ENCODE peak calls at places on chromosomes 1 and 21, in ten cellular contexts. B, X, S, P, O, A, E, T, M and H are unnamed samples.

GRCh38 chr1:236123563-236123962 is 18.8 kb upstream of the GPR137B start:
- DNase-seq in B (no peak), X (no peak), S (no peak), P (no peak), O (no peak), A (no peak), E (no peak), T (no peak), M (no peak), H (no peak)

GRCh38 chr1:192577145-192578140 is 1.9 kb downstream of the RGS1 start:
- DNase-seq in B (no peak), X (no peak), S (no peak), P (no peak), O (no peak), A (no peak), E (no peak), T (no peak), M (no peak), H (no peak)

GRCh38 chr1:229209386-229209785 is 61.5 kb upstream of the RAB4A start:
- DNase-seq in B (no peak), X (no peak), S (no peak), P (no peak), O (no peak), A (no peak), E (no peak), T (peak; percentile 52), M (peak; percentile 62), H (no peak)

GRCh38 chr1:214540324-214540723 is 11.1 kb downstream of the PTPN14 start:
- DNase-seq in B (no peak), X (no peak), S (no peak), P (no peak), O (no peak), A (no peak), E (no peak), T (no peak), M (no peak), H (no peak)

GRCh38 chr1:3809680-3810079 is 13.4 kb upstream of the LRRC47 start:
- DNase-seq in B (no peak), X (no peak), S (no peak), P (no peak), O (no peak), A (no peak), E (no peak), T (no peak), M (no peak), H (no peak)

GRCh38 chr1:227728059-227728891 is 6.8 kb downstream of the JMJD4 start:
- DNase-seq in B (no peak), X (peak; percentile 70), S (peak; percentile 63), P (peak; percentile 88), O (peak; percentile 85), A (peak; percentile 31), E (peak; percentile 65), T (peak; percentile 90), M (peak; percentile 25), H (peak; percentile 14)

GRCh38 chr1:161439280-161440232 is 65.7 kb upstream of the FCGR2A start:
- DNase-seq in B (no peak), X (no peak), S (peak; percentile 22), P (peak; percentile 36), O (no peak), A (peak; percentile 1), E (no peak), T (peak; percentile 23), M (peak; percentile 29), H (no peak)

GRCh38 chr1:151143057-151143435 is 3.4 kb downstream of the SEMA6C start:
- DNase-seq in B (no peak), X (no peak), S (no peak), P (no peak), O (no peak), A (no peak), E (no peak), T (no peak), M (no peak), H (no peak)

GRCh38 chr1:172352435-172352834 is 68.0 kb upstream of the C1orf105 start:
- DNase-seq in B (no peak), X (no peak), S (no peak), P (no peak), O (no peak), A (no peak), E (no peak), T (no peak), M (no peak), H (no peak)

GRCh38 chr1:171346866-171347265 is 32.9 kb downstream of the FMO4 start:
- DNase-seq in B (no peak), X (no peak), S (peak; percentile 29), P (no peak), O (no peak), A (no peak), E (no peak), T (no peak), M (peak; percentile 16), H (no peak)

GRCh38 chr1:161486806-161487482 is 18.3 kb upstream of the FCGR2A start:
- DNase-seq in B (peak; percentile 43), X (peak; percentile 51), S (peak; percentile 78), P (peak; percentile 21), O (no peak), A (peak; percentile 68), E (peak; percentile 6), T (peak; percentile 80), M (peak; percentile 58), H (no peak)

GRCh38 chr1:235073331-235073967 is 55.2 kb downstream of the TOMM20 start:
- DNase-seq in B (no peak), X (no peak), S (no peak), P (peak; percentile 93), O (peak; percentile 96), A (no peak), E (no peak), T (peak; percentile 57), M (no peak), H (no peak)

GRCh38 chr1:22826630-22827580 is 116.3 kb downstream of the EPHB2 start:
- DNase-seq in B (no peak), X (no peak), S (peak; percentile 39), P (peak; percentile 69), O (no peak), A (no peak), E (no peak), T (peak; percentile 73), M (no peak), H (no peak)

GRCh38 chr1:17008208-17008855 is 3.4 kb downstream of the ATP13A2 start:
- DNase-seq in B (no peak), X (no peak), S (no peak), P (no peak), O (no peak), A (no peak), E (no peak), T (no peak), M (no peak), H (no peak)

GRCh38 chr21:46392921-46393320 is 65.8 kb upstream of the DIP2A start:
- DNase-seq in B (no peak), X (no peak), S (peak; percentile 71), P (no peak), O (no peak), A (no peak), E (no peak), T (no peak), M (peak; percentile 14), H (no peak)

GRCh38 chr1:6171546-6172124 is 8.5 kb downstream of the CHD5 start:
- DNase-seq in B (no peak), X (no peak), S (no peak), P (no peak), O (no peak), A (no peak), E (no peak), T (no peak), M (no peak), H (no peak)
- H3K27ac ChIP-seq in B (no peak overlapping the region), X (no peak overlapping the region), S (no peak overlapping the region), P (no peak overlapping the region), O (no peak overlapping the region), A (no peak overlapping the region), E (no peak overlapping the region), T (no peak overlapping the region), M (no peak overlapping the region), H (no peak overlapping the region)

GRCh38 chr1:198612471-198613265 is 26.2 kb upstream of the PTPRC start:
- DNase-seq in B (no peak), X (no peak), S (no peak), P (no peak), O (no peak), A (no peak), E (no peak), T (no peak), M (no peak), H (no peak)
- H3K27ac ChIP-seq in B (no peak overlapping the region), X (peak overlapping the region; percentile 54), S (no peak overlapping the region), P (no peak overlapping the region), O (no peak overlapping the region), A (no peak overlapping the region), E (peak overlapping the region; percentile 78), T (no peak overlapping the region), M (no peak overlapping the region), H (no peak overlapping the region)

GRCh38 chr1:15065736-15066135 is 87.8 kb upstream of the TMEM51 start:
- DNase-seq in B (no peak), X (no peak), S (no peak), P (no peak), O (no peak), A (no peak), E (no peak), T (no peak), M (no peak), H (no peak)

GRCh38 chr1:15066191-15066590 is 87.4 kb upstream of the TMEM51 start:
- DNase-seq in B (no peak), X (no peak), S (no peak), P (no peak), O (no peak), A (no peak), E (no peak), T (no peak), M (no peak), H (no peak)

GRCh38 chr1:15068997-15069396 is 84.5 kb upstream of the TMEM51 start:
- DNase-seq in B (no peak), X (no peak), S (no peak), P (no peak), O (no peak), A (no peak), E (no peak), T (no peak), M (no peak), H (no peak)

GRCh38 chr1:15068152-15068551 is 85.4 kb upstream of the TMEM51 start:
- DNase-seq in B (no peak), X (no peak), S (no peak), P (no peak), O (no peak), A (no peak), E (no peak), T (no peak), M (no peak), H (no peak)

DNA sequence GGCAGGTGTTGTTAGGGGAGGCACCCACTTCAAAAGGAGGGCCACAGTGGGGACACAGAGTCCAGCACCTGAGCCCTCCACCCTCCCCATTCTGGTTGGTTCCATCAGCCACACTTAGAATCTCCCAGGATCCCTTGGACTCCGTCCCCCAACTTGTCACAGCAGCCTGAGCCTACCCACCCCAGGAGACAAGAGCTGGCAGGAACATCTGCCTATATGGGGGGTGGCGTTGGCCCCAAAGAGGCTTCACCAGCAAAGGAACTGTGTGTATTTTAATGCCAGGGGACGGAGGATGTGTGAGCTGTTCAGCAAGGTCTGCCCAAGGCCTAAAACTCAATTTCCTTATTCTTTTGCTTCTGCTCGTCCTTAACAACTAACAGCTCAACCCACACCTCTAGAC is 86.4 kb upstream of the TMEM51 start:
- DNase-seq in B (no peak), X (no peak), S (no peak), P (no peak), O (no peak), A (no peak), E (no peak), T (no peak), M (no peak), H (no peak)
- H3K27ac ChIP-seq in B (no peak overlapping the region), X (no peak overlapping the region), S (no peak overlapping the region), P (no peak overlapping the region), O (no peak overlapping the region), A (no peak overlapping the region), E (no peak overlapping the region), T (no peak overlapping the region), M (no peak overlapping the region), H (peak overlapping the region; percentile 1)

GRCh38 chr1:210416049-210416448 is 87.3 kb downstream of the HHAT start:
- DNase-seq in B (no peak), X (no peak), S (no peak), P (no peak), O (no peak), A (no peak), E (no peak), T (no peak), M (no peak), H (no peak)
- H3K27ac ChIP-seq in B (no peak overlapping the region), X (no peak overlapping the region), S (no peak overlapping the region), P (no peak overlapping the region), O (no peak overlapping the region), A (no peak overlapping the region), E (no peak overlapping the region), T (no peak overlapping the region), M (no peak overlapping the region), H (no peak overlapping the region)